ENCODE peak calls at places on chromosomes 3 and 15, in ten cellular contexts. J, K, Q, M, H, R, N, V, B and I are unnamed samples.

GRCh38 chr3:194399166-194399565 is at the start of gene GP5:
- DNase-seq in J (no peak), K (no peak), Q (no peak), M (no peak), H (no peak), R (no peak), N (no peak), V (no peak), B (no peak), I (no peak)

GRCh38 chr15:75024102-75024636 is 779 bp downstream of the PPCDC start:
- DNase-seq in J (no peak), K (no peak), Q (no peak), M (no peak), H (no peak), R (no peak), N (peak; percentile 32), V (no peak), B (no peak), I (no peak)

GRCh38 chr3:132464066-132464465 is 46.8 kb downstream of the DNAJC13 start:
- DNase-seq in J (no peak), K (no peak), Q (no peak), M (no peak), H (no peak), R (no peak), N (no peak), V (no peak), B (no peak), I (no peak)

GRCh38 chr3:99805160-99805559 is 12.5 kb upstream of the CMSS1 start:
- DNase-seq in J (no peak), K (no peak), Q (no peak), M (no peak), H (no peak), R (no peak), N (no peak), V (no peak), B (no peak), I (no peak)

GRCh38 chr15:39298563-39298962 is 282.3 kb upstream of the THBS1 start:
- DNase-seq in J (no peak), K (no peak), Q (no peak), M (no peak), H (no peak), R (no peak), N (no peak), V (no peak), B (no peak), I (no peak)

GRCh38 chr3:184619348-184619747 is 57.8 kb downstream of the EPHB3 start:
- DNase-seq in J (no peak), K (no peak), Q (peak; percentile 44), M (no peak), H (no peak), R (peak; percentile 40), N (no peak), V (no peak), B (no peak), I (no peak)

GRCh38 chr3:58266577-58266976 is 29.0 kb downstream of the ABHD6 start:
- DNase-seq in J (no peak), K (no peak), Q (no peak), M (no peak), H (no peak), R (no peak), N (no peak), V (no peak), B (no peak), I (no peak)

GRCh38 chr3:136836511-136837156 is 17.7 kb downstream of the SLC35G2 start:
- DNase-seq in J (no peak), K (no peak), Q (no peak), M (no peak), H (no peak), R (no peak), N (no peak), V (no peak), B (no peak), I (no peak)

GRCh38 chr3:132803889-132804288 is 81.7 kb upstream of the NPHP3 start:
- DNase-seq in J (no peak), K (no peak), Q (no peak), M (no peak), H (no peak), R (no peak), N (peak; percentile 9), V (peak; percentile 76), B (no peak), I (no peak)

GRCh38 chr3:14336414-14337285 is 65.8 kb upstream of the SLC6A6 start:
- DNase-seq in J (no peak), K (no peak), Q (no peak), M (peak; percentile 78), H (no peak), R (no peak), N (peak; percentile 58), V (no peak), B (no peak), I (peak; percentile 51)

GRCh38 chr3:2454865-2455264 is 356.2 kb downstream of the CNTN4 start:
- DNase-seq in J (no peak), K (no peak), Q (no peak), M (no peak), H (no peak), R (no peak), N (no peak), V (no peak), B (no peak), I (no peak)

GRCh38 chr3:18443670-18444596 is 18.8 kb upstream of the SATB1 start:
- DNase-seq in J (peak; percentile 34), K (no peak), Q (no peak), M (no peak), H (no peak), R (peak; percentile 14), N (peak; percentile 38), V (peak; percentile 85), B (peak; percentile 24), I (no peak)

GRCh38 chr3:46603461-46604062 is 8.8 kb upstream of the FAM240A start:
- DNase-seq in J (no peak), K (no peak), Q (no peak), M (no peak), H (no peak), R (no peak), N (no peak), V (no peak), B (no peak), I (no peak)

GRCh38 chr3:149527531-149528343 is 53.2 kb downstream of the TM4SF4 start:
- DNase-seq in J (no peak), K (no peak), Q (peak; percentile 36), M (no peak), H (no peak), R (no peak), N (peak; percentile 14), V (no peak), B (peak; percentile 34), I (no peak)

GRCh38 chr3:10505050-10505790 is at the start of gene ATP2B2:
- DNase-seq in J (no peak), K (no peak), Q (no peak), M (no peak), H (no peak), R (no peak), N (peak; percentile 32), V (peak; percentile 83), B (no peak), I (no peak)

DNA sequence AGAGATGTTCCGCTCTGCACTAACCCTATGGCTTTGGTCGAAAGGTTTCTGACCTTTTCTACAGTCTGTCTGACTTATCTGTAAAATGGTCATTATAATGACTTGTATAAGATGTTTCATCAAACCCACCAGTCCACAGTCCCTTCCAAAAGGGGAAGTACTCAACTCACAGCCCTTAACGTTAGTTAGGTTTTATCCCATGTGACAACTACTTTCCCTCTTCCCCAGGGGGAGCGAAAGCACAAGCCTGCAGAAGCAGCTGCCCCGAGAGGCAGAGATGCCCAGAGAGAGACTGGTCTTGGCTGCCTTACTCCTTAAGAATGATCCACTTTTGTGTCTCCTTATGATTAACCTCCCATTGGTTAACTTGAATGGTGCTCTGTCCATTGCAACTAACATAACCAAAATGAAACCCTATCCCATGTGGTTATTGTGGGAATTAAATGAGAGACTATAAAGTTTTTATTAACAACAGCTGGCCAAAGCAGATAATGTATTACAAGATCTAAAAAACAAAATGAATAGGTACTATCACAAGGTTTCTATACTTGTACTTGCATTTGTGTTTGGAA is 6.4 kb downstream of the ASTE1 start:
- DNase-seq in J (no peak), K (no peak), Q (no peak), M (no peak), H (no peak), R (no peak), N (no peak), V (peak; percentile 46), B (no peak), I (no peak)
- H3K27ac ChIP-seq in J (no peak overlapping the region), K (no peak overlapping the region), Q (no peak overlapping the region), M (no peak overlapping the region), H (no peak overlapping the region), R (no peak overlapping the region), N (no peak overlapping the region), V (no peak overlapping the region), B (no peak overlapping the region), I (no peak overlapping the region)

GRCh38 chr15:69462030-69462492 is 9.4 kb downstream of the RPLP1 start:
- DNase-seq in J (peak; percentile 16), K (no peak), Q (peak; percentile 33), M (peak; percentile 40), H (no peak), R (no peak), N (no peak), V (peak; percentile 55), B (peak; percentile 55), I (no peak)
- H3K27ac ChIP-seq in J (peak overlapping the region; percentile 89), K (no peak overlapping the region), Q (peak overlapping the region; percentile 94), M (peak overlapping the region; percentile 71), H (peak overlapping the region; percentile 74), R (peak overlapping the region; percentile 80), N (no peak overlapping the region), V (no peak overlapping the region), B (peak overlapping the region; percentile 92), I (peak overlapping the region; percentile 71)

GRCh38 chr15:62058327-62059028 is 1.8 kb downstream of the VPS13C start:
- DNase-seq in J (no peak), K (no peak), Q (no peak), M (no peak), H (no peak), R (no peak), N (no peak), V (no peak), B (no peak), I (no peak)

GRCh38 chr15:62059818-62060115 is 480 bp downstream of the VPS13C start:
- DNase-seq in J (peak; percentile 79), K (no peak), Q (peak; percentile 48), M (peak; percentile 48), H (peak; percentile 60), R (peak; percentile 72), N (peak; percentile 69), V (no peak), B (peak; percentile 51), I (no peak)

GRCh38 chr15:62060116-62060895 is at the start of gene VPS13C:
- DNase-seq in J (peak; percentile 91), K (peak; percentile 80), Q (peak; percentile 93), M (peak; percentile 93), H (peak; percentile 89), R (peak; percentile 93), N (peak; percentile 97), V (peak; percentile 97), B (peak; percentile 94), I (no peak)

GRCh38 chr15:62059108-62059817 is 984 bp downstream of the VPS13C start:
- DNase-seq in J (no peak), K (no peak), Q (no peak), M (no peak), H (no peak), R (no peak), N (no peak), V (no peak), B (no peak), I (no peak)

GRCh38 chr15:62060896-62061280 is 641 bp upstream of the VPS13C start:
- DNase-seq in J (no peak), K (no peak), Q (no peak), M (no peak), H (no peak), R (no peak), N (no peak), V (no peak), B (no peak), I (no peak)
- H3K27ac ChIP-seq in J (peak overlapping the region; percentile 94), K (no peak overlapping the region), Q (peak overlapping the region; percentile 95), M (peak overlapping the region; percentile 94), H (peak overlapping the region; percentile 94), R (peak overlapping the region; percentile 83), N (peak overlapping the region; percentile 73), V (no peak overlapping the region), B (peak overlapping the region; percentile 95), I (peak overlapping the region; percentile 57)

GRCh38 chr15:63837032-63837431 is 3.3 kb upstream of the HERC1 start:
- DNase-seq in J (no peak), K (no peak), Q (no peak), M (no peak), H (no peak), R (no peak), N (no peak), V (no peak), B (no peak), I (no peak)
- H3K27ac ChIP-seq in J (no peak overlapping the region), K (no peak overlapping the region), Q (no peak overlapping the region), M (no peak overlapping the region), H (no peak overlapping the region), R (no peak overlapping the region), N (no peak overlapping the region), V (no peak overlapping the region), B (no peak overlapping the region), I (no peak overlapping the region)